ENCODE peak calls at places on chromosomes 1 and 21, in four cellular contexts. K, T, B and G are unnamed samples.

GRCh38 chr1:74693473-74693872 is 19.9 kb upstream of the ERICH3 start:
- DNase-seq in K (no peak), T (no peak), B (no peak), G (no peak)

GRCh38 chr1:211480941-211481545 is 10.9 kb downstream of the RD3 start:
- DNase-seq in K (no peak), T (no peak), B (no peak), G (no peak)

GRCh38 chr1:187921426-187921825 is 1092.7 kb downstream of the PLA2G4A start:
- DNase-seq in K (no peak), T (no peak), B (no peak), G (no peak)

GRCh38 chr1:223670458-223671159 is 5.1 kb upstream of the CAPN8 start:
- DNase-seq in K (no peak), T (peak), B (no peak), G (peak)

GRCh38 chr21:43835061-43835460 is 30.0 kb upstream of the AGPAT3 start:
- DNase-seq in K (no peak), T (no peak), B (no peak), G (no peak)

GRCh38 chr1:149843302-149844041 is 55.9 kb upstream of the BOLA1 start:
- DNase-seq in K (no peak), T (no peak), B (no peak), G (no peak)

GRCh38 chr1:160169553-160170399 is 18.4 kb downstream of the ATP1A4 start:
- DNase-seq in K (no peak), T (no peak), B (no peak), G (no peak)

GRCh38 chr1:40976952-40977690 is 2.4 kb upstream of the CTPS1 start:
- DNase-seq in K (no peak), T (no peak), B (no peak), G (no peak)

DNA sequence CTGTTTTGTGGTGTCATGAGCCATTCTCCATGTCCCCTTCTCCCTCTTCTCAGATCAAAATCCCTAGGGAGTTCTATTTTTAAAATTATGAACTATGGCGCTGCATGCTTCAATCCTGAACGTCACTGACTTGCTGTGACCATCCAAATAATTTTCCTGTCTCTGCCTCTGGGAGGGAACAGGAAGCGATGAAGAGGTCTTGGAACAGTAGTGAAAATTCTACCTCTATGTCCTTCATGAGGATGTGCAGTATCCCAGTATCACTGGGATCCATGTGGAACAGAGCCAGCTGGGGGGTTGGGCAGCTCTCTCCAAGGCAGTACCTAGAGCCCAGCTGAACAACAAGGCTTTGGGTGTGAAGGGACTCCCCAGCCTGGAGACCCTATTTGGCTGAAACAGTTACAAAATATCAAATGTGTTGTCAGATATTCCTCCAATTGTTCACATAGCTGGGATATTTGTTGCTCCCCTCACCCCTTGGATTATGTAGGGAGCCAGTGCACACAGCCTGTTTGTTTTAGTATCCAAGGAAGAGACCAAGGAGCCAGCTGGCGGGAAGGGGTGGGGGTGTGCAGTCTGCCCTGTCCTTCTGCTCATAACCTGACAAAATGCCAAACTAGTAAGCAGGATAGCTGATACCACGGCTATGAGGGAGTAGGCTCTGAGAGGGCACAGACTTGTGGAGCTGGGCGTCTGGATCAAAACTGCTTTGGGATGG is 7.6 kb downstream of the DCLRE1B start:
- DNase-seq in K (peak), T (no peak), B (peak), G (no peak)
- TF ChIP-seq POLR2A in K (no peak), T (no peak), B (no peak), G (no peak)

DNA sequence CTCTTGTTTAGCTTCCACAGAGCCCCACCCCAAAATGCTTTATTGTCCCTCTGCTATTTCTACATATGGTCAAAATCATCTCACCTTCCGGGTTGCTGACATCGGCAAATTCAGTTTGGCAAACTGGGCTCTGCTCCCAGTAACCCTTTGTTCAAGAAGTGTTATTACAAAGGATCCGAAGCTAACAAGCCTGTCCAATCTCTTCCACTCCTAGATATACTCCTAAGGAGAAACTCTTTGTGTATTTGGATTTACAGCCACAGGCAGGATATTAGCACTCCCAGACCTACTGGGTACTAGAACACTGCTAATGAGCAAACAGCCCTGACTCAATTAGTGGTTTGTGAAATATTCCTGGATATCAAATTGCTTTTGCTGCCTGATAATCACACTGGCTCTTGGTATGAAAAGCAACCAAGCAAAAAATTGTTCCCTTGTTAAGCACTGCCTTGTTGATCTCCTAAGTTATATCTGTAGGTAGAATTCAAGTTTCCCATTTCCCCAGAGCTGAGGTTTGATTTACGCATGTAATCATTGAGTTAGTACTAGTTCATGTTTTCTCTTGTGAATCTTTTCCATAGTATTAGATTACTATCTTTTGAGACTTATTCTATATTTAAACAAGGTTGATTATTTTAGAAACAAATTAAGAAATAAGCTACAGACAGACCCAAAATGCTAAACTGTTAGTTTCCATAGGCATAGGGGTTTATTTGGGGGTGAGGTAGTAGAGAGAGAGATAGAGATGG is 3.8 kb downstream of the JUN start:
- DNase-seq in K (peak), T (no peak), B (peak), G (no peak)
- TF ChIP-seq POLR2A in K (peak), T (peak), B (peak), G (no peak)

GRCh38 chr1:30755746-30756145 is 1.8 kb downstream of the LAPTM5 start:
- DNase-seq in K (no peak), T (no peak), B (no peak), G (no peak)

GRCh38 chr1:30756206-30756544 is 1.4 kb downstream of the LAPTM5 start:
- DNase-seq in K (no peak), T (no peak), B (no peak), G (no peak)

GRCh38 chr1:30753660-30754123 is 3.9 kb downstream of the LAPTM5 start:
- DNase-seq in K (no peak), T (no peak), B (no peak), G (no peak)

GRCh38 chr1:30755334-30755733 is 2.2 kb downstream of the LAPTM5 start:
- DNase-seq in K (no peak), T (no peak), B (no peak), G (no peak)

GRCh38 chr1:30754684-30755171 is 2.8 kb downstream of the LAPTM5 start:
- DNase-seq in K (no peak), T (no peak), B (no peak), G (no peak)
- TF ChIP-seq POLR2A in K (no peak), T (no peak), B (no peak), G (no peak)

GRCh38 chr1:153613406-153613805 is 469 bp upstream of the S100A16 start:
- DNase-seq in K (no peak), T (no peak), B (no peak), G (no peak)

GRCh38 chr1:153614189-153614900 is 1.4 kb upstream of the S100A16 start:
- DNase-seq in K (no peak), T (no peak), B (no peak), G (no peak)

GRCh38 chr1:153612111-153612754 is 704 bp downstream of the S100A16 start:
- DNase-seq in K (peak), T (no peak), B (no peak), G (no peak)

GRCh38 chr1:153611356-153611755 is 1.6 kb downstream of the S100A16 start:
- DNase-seq in K (no peak), T (no peak), B (no peak), G (no peak)

DNA sequence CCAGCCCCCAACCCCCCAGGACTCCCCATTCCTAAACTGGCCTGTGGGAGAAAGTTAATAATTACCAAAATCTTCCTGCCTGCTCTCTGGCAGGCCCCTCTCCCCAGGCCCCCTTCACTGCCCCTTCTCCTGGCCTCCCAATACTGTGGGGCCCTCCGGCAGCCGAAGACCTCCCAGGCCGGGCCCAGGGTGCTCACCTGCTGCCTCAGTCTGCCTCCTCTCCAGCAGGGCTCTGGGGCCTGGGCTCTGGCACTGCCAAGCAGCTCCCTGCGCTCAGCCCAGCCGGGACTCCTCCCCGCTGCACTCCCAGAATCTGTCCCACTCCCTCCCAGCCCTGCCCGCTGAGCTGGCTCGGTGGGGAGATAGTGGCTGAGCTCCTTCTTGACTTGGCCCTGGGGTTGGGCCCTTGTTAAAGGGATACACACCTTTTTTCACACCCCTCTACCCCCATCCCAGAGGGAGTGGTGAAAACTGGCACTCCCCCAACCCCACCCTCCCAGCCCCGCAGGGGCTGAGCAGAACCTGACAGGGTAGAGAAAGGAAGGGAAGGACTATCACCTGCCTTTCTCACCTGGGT is at the start of gene S100A16:
- DNase-seq in K (peak), T (peak), B (peak), G (peak)
- TF ChIP-seq POLR2A in K (peak), T (no peak), B (peak), G (peak)

DNA sequence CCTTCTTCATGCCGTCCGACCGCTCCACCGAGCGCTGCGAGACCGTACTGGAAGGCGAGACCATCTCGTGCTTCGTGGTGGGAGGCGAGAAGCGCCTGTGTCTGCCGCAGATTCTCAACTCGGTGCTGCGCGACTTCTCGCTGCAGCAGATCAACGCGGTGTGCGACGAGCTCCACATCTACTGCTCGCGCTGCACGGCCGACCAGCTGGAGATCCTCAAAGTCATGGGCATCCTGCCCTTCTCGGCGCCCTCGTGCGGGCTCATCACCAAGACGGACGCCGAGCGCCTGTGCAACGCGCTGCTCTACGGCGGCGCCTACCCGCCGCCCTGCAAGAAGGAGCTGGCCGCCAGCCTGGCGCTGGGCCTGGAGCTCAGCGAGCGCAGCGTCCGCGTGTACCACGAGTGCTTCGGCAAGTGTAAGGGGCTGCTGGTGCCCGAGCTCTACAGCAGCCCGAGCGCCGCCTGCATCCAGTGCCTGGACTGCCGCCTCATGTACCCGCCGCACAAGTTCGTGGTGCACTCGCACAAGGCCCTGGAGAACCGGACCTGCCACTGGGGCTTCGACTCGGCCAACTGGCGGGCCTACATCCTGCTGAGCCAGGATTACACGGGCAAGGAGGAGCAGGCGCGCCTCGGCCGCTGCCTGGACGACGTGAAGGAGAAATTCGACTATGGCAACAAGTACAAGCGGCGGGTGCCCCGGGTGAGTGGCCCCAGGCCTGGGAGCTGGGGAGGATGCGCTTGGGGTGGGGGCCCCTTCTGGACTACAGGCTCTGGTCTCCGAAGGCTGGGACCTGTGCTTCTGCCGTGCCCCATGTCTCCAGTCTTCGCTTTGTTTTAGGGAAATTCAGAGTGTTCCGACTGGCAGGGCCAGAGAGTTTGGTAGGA is 1.2 kb downstream of the SKI start:
- DNase-seq in K (peak), T (no peak), B (peak), G (no peak)
- TF ChIP-seq POLR2A in K (no peak), T (no peak), B (peak), G (no peak)